ENCODE peak calls at places on chromosome 17, in ten cellular contexts. One of them, this sample, is unnamed.

GRCh38 chr17:77145635-77146632 is 5.2 kb downstream of the SEC14L1 start:
- DNase-seq in stimulated activated CD8-positive, alpha-beta memory T cell treated with anti-CD3 and anti-CD28 coated beads, Interleukin-2, amount 100 ng/mL, for 48 hours: no peak
- DNase-seq in NCI-H82: no peak
- DNase-seq in hippocampal formation: peak
- DNase-seq in fibroblast of villous mesenchyme: peak
- DNase-seq in hepatic stellate cell: peak
- DNase-seq in iris pigment epithelial cell: peak
- DNase-seq in non-pigmented ciliary epithelial cell: no peak
- DNase-seq in NCI-H345: no peak
- DNase-seq in fibroblast of the aortic adventitia: peak
- DNase-seq in this sample: no peak

GRCh38 chr17:30263552-30264333 is 28.0 kb downstream of the BLMH start:
- DNase-seq in stimulated activated CD8-positive, alpha-beta memory T cell treated with anti-CD3 and anti-CD28 coated beads, Interleukin-2, amount 100 ng/mL, for 48 hours: no peak
- DNase-seq in NCI-H345: no peak
- DNase-seq in hippocampal formation: no peak
- DNase-seq in NCI-H82: no peak
- DNase-seq in iris pigment epithelial cell: peak
- DNase-seq in fibroblast of villous mesenchyme: no peak
- DNase-seq in fibroblast of the aortic adventitia: peak
- DNase-seq in non-pigmented ciliary epithelial cell: peak
- DNase-seq in hepatic stellate cell: peak
- DNase-seq in this sample: no peak

GRCh38 chr17:16269658-16270057 is 52.6 kb downstream of the PIGL start:
- DNase-seq in fibroblast of the aortic adventitia: peak
- DNase-seq in NCI-H82: no peak
- DNase-seq in hepatic stellate cell: peak
- DNase-seq in non-pigmented ciliary epithelial cell: no peak
- DNase-seq in stimulated activated CD8-positive, alpha-beta memory T cell treated with anti-CD3 and anti-CD28 coated beads, Interleukin-2, amount 100 ng/mL, for 48 hours: no peak
- DNase-seq in NCI-H345: no peak
- DNase-seq in iris pigment epithelial cell: peak
- DNase-seq in fibroblast of villous mesenchyme: peak
- DNase-seq in hippocampal formation: no peak
- DNase-seq in this sample: no peak

GRCh38 chr17:34892864-34893263 is 68.4 kb downstream of the CCT6B start:
- DNase-seq in stimulated activated CD8-positive, alpha-beta memory T cell treated with anti-CD3 and anti-CD28 coated beads, Interleukin-2, amount 100 ng/mL, for 48 hours: peak
- DNase-seq in iris pigment epithelial cell: peak
- DNase-seq in NCI-H345: peak
- DNase-seq in fibroblast of the aortic adventitia: no peak
- DNase-seq in NCI-H82: peak
- DNase-seq in non-pigmented ciliary epithelial cell: no peak
- DNase-seq in fibroblast of villous mesenchyme: no peak
- DNase-seq in hepatic stellate cell: peak
- DNase-seq in hippocampal formation: peak
- DNase-seq in this sample: no peak

GRCh38 chr17:56629450-56630187 is 36.1 kb downstream of the NOG start:
- DNase-seq in iris pigment epithelial cell: peak
- DNase-seq in NCI-H82: peak
- DNase-seq in fibroblast of villous mesenchyme: peak
- DNase-seq in stimulated activated CD8-positive, alpha-beta memory T cell treated with anti-CD3 and anti-CD28 coated beads, Interleukin-2, amount 100 ng/mL, for 48 hours: no peak
- DNase-seq in fibroblast of the aortic adventitia: peak
- DNase-seq in hepatic stellate cell: peak
- DNase-seq in non-pigmented ciliary epithelial cell: no peak
- DNase-seq in NCI-H345: no peak
- DNase-seq in hippocampal formation: no peak
- DNase-seq in this sample: peak

GRCh38 chr17:83010323-83011200 is 68.8 kb upstream of the METRNL start:
- DNase-seq in iris pigment epithelial cell: peak
- DNase-seq in stimulated activated CD8-positive, alpha-beta memory T cell treated with anti-CD3 and anti-CD28 coated beads, Interleukin-2, amount 100 ng/mL, for 48 hours: no peak
- DNase-seq in hepatic stellate cell: no peak
- DNase-seq in NCI-H82: no peak
- DNase-seq in hippocampal formation: no peak
- DNase-seq in fibroblast of the aortic adventitia: no peak
- DNase-seq in NCI-H345: no peak
- DNase-seq in fibroblast of villous mesenchyme: no peak
- DNase-seq in non-pigmented ciliary epithelial cell: no peak
- DNase-seq in this sample: no peak

GRCh38 chr17:81412490-81413093 is 17.3 kb downstream of the BAHCC1 start:
- DNase-seq in fibroblast of villous mesenchyme: peak
- DNase-seq in stimulated activated CD8-positive, alpha-beta memory T cell treated with anti-CD3 and anti-CD28 coated beads, Interleukin-2, amount 100 ng/mL, for 48 hours: peak
- DNase-seq in NCI-H82: no peak
- DNase-seq in iris pigment epithelial cell: peak
- DNase-seq in NCI-H345: no peak
- DNase-seq in non-pigmented ciliary epithelial cell: no peak
- DNase-seq in hepatic stellate cell: no peak
- DNase-seq in hippocampal formation: no peak
- DNase-seq in fibroblast of the aortic adventitia: no peak
- DNase-seq in this sample: no peak

GRCh38 chr17:63978266-63979200 is 5.8 kb upstream of the SCN4A start:
- DNase-seq in hepatic stellate cell: no peak
- DNase-seq in NCI-H345: no peak
- DNase-seq in iris pigment epithelial cell: no peak
- DNase-seq in non-pigmented ciliary epithelial cell: no peak
- DNase-seq in stimulated activated CD8-positive, alpha-beta memory T cell treated with anti-CD3 and anti-CD28 coated beads, Interleukin-2, amount 100 ng/mL, for 48 hours: no peak
- DNase-seq in hippocampal formation: no peak
- DNase-seq in NCI-H82: no peak
- DNase-seq in fibroblast of villous mesenchyme: no peak
- DNase-seq in fibroblast of the aortic adventitia: no peak
- DNase-seq in this sample: no peak

GRCh38 chr17:17495448-17496188 is 577 bp downstream of the RASD1 start:
- DNase-seq in NCI-H345: no peak
- DNase-seq in hippocampal formation: no peak
- DNase-seq in non-pigmented ciliary epithelial cell: no peak
- DNase-seq in fibroblast of the aortic adventitia: peak
- DNase-seq in NCI-H82: peak
- DNase-seq in stimulated activated CD8-positive, alpha-beta memory T cell treated with anti-CD3 and anti-CD28 coated beads, Interleukin-2, amount 100 ng/mL, for 48 hours: no peak
- DNase-seq in iris pigment epithelial cell: peak
- DNase-seq in fibroblast of villous mesenchyme: peak
- DNase-seq in hepatic stellate cell: no peak
- DNase-seq in this sample: no peak

GRCh38 chr17:77830816-77831490 is 127.5 kb upstream of the TNRC6C start:
- DNase-seq in hepatic stellate cell: no peak
- DNase-seq in non-pigmented ciliary epithelial cell: no peak
- DNase-seq in stimulated activated CD8-positive, alpha-beta memory T cell treated with anti-CD3 and anti-CD28 coated beads, Interleukin-2, amount 100 ng/mL, for 48 hours: no peak
- DNase-seq in iris pigment epithelial cell: no peak
- DNase-seq in fibroblast of villous mesenchyme: no peak
- DNase-seq in hippocampal formation: no peak
- DNase-seq in NCI-H345: no peak
- DNase-seq in fibroblast of the aortic adventitia: no peak
- DNase-seq in NCI-H82: no peak
- DNase-seq in this sample: no peak

GRCh38 chr17:39205112-39205526 is 5.0 kb downstream of the RPL19 start:
- DNase-seq in NCI-H82: peak
- DNase-seq in fibroblast of villous mesenchyme: no peak
- DNase-seq in stimulated activated CD8-positive, alpha-beta memory T cell treated with anti-CD3 and anti-CD28 coated beads, Interleukin-2, amount 100 ng/mL, for 48 hours: no peak
- DNase-seq in non-pigmented ciliary epithelial cell: no peak
- DNase-seq in NCI-H345: no peak
- DNase-seq in fibroblast of the aortic adventitia: no peak
- DNase-seq in iris pigment epithelial cell: no peak
- DNase-seq in hippocampal formation: no peak
- DNase-seq in hepatic stellate cell: no peak
- DNase-seq in this sample: no peak

GRCh38 chr17:14197582-14197981 is 39.1 kb downstream of the CDRT15 start:
- DNase-seq in non-pigmented ciliary epithelial cell: no peak
- DNase-seq in hepatic stellate cell: no peak
- DNase-seq in fibroblast of the aortic adventitia: no peak
- DNase-seq in stimulated activated CD8-positive, alpha-beta memory T cell treated with anti-CD3 and anti-CD28 coated beads, Interleukin-2, amount 100 ng/mL, for 48 hours: peak
- DNase-seq in fibroblast of villous mesenchyme: no peak
- DNase-seq in iris pigment epithelial cell: no peak
- DNase-seq in NCI-H345: no peak
- DNase-seq in NCI-H82: no peak
- DNase-seq in hippocampal formation: no peak
- DNase-seq in this sample: no peak

GRCh38 chr17:37493249-37494027 is 3.7 kb downstream of the DUSP14 start:
- DNase-seq in NCI-H345: no peak
- DNase-seq in fibroblast of the aortic adventitia: peak
- DNase-seq in stimulated activated CD8-positive, alpha-beta memory T cell treated with anti-CD3 and anti-CD28 coated beads, Interleukin-2, amount 100 ng/mL, for 48 hours: no peak
- DNase-seq in hepatic stellate cell: peak
- DNase-seq in fibroblast of villous mesenchyme: peak
- DNase-seq in NCI-H82: no peak
- DNase-seq in non-pigmented ciliary epithelial cell: peak
- DNase-seq in iris pigment epithelial cell: peak
- DNase-seq in hippocampal formation: no peak
- DNase-seq in this sample: peak

GRCh38 chr17:36935681-36936454 is 1.4 kb upstream of the LHX1 start:
- DNase-seq in hippocampal formation: no peak
- DNase-seq in stimulated activated CD8-positive, alpha-beta memory T cell treated with anti-CD3 and anti-CD28 coated beads, Interleukin-2, amount 100 ng/mL, for 48 hours: no peak
- DNase-seq in NCI-H82: peak
- DNase-seq in fibroblast of villous mesenchyme: no peak
- DNase-seq in iris pigment epithelial cell: no peak
- DNase-seq in fibroblast of the aortic adventitia: no peak
- DNase-seq in non-pigmented ciliary epithelial cell: no peak
- DNase-seq in NCI-H345: no peak
- DNase-seq in hepatic stellate cell: no peak
- DNase-seq in this sample: no peak

GRCh38 chr17:45222273-45222993 is 748 bp downstream of the FMNL1 start:
- DNase-seq in iris pigment epithelial cell: no peak
- DNase-seq in stimulated activated CD8-positive, alpha-beta memory T cell treated with anti-CD3 and anti-CD28 coated beads, Interleukin-2, amount 100 ng/mL, for 48 hours: peak
- DNase-seq in fibroblast of the aortic adventitia: no peak
- DNase-seq in fibroblast of villous mesenchyme: no peak
- DNase-seq in NCI-H82: no peak
- DNase-seq in hepatic stellate cell: no peak
- DNase-seq in hippocampal formation: no peak
- DNase-seq in non-pigmented ciliary epithelial cell: no peak
- DNase-seq in NCI-H345: no peak
- DNase-seq in this sample: no peak

GRCh38 chr17:78159575-78160158 is 8.7 kb upstream of the SYNGR2 start:
- DNase-seq in non-pigmented ciliary epithelial cell: no peak
- DNase-seq in hepatic stellate cell: no peak
- DNase-seq in fibroblast of the aortic adventitia: peak
- DNase-seq in NCI-H82: no peak
- DNase-seq in hippocampal formation: no peak
- DNase-seq in iris pigment epithelial cell: peak
- DNase-seq in stimulated activated CD8-positive, alpha-beta memory T cell treated with anti-CD3 and anti-CD28 coated beads, Interleukin-2, amount 100 ng/mL, for 48 hours: no peak
- DNase-seq in NCI-H345: no peak
- DNase-seq in fibroblast of villous mesenchyme: peak
- DNase-seq in this sample: peak

GRCh38 chr17:64779344-64780095 is 117.4 kb upstream of the SMURF2 start:
- DNase-seq in stimulated activated CD8-positive, alpha-beta memory T cell treated with anti-CD3 and anti-CD28 coated beads, Interleukin-2, amount 100 ng/mL, for 48 hours: no peak
- DNase-seq in NCI-H345: no peak
- DNase-seq in NCI-H82: no peak
- DNase-seq in fibroblast of the aortic adventitia: no peak
- DNase-seq in iris pigment epithelial cell: no peak
- DNase-seq in fibroblast of villous mesenchyme: no peak
- DNase-seq in hepatic stellate cell: no peak
- DNase-seq in non-pigmented ciliary epithelial cell: no peak
- DNase-seq in hippocampal formation: no peak
- DNase-seq in this sample: no peak

GRCh38 chr17:30396612-30397011 is 17.9 kb downstream of the CPD start:
- DNase-seq in iris pigment epithelial cell: no peak
- DNase-seq in stimulated activated CD8-positive, alpha-beta memory T cell treated with anti-CD3 and anti-CD28 coated beads, Interleukin-2, amount 100 ng/mL, for 48 hours: no peak
- DNase-seq in NCI-H82: no peak
- DNase-seq in hepatic stellate cell: no peak
- DNase-seq in hippocampal formation: no peak
- DNase-seq in NCI-H345: no peak
- DNase-seq in fibroblast of the aortic adventitia: no peak
- DNase-seq in non-pigmented ciliary epithelial cell: no peak
- DNase-seq in fibroblast of villous mesenchyme: no peak
- DNase-seq in this sample: no peak

GRCh38 chr17:35479271-35479670 is 30.7 kb upstream of the SLFN13 start:
- DNase-seq in fibroblast of villous mesenchyme: no peak
- DNase-seq in NCI-H345: no peak
- DNase-seq in iris pigment epithelial cell: no peak
- DNase-seq in hepatic stellate cell: no peak
- DNase-seq in NCI-H82: no peak
- DNase-seq in fibroblast of the aortic adventitia: no peak
- DNase-seq in non-pigmented ciliary epithelial cell: no peak
- DNase-seq in hippocampal formation: no peak
- DNase-seq in stimulated activated CD8-positive, alpha-beta memory T cell treated with anti-CD3 and anti-CD28 coated beads, Interleukin-2, amount 100 ng/mL, for 48 hours: no peak
- DNase-seq in this sample: no peak

GRCh38 chr17:32104158-32104557 is 38.1 kb upstream of the RHOT1 start:
- DNase-seq in hippocampal formation: no peak
- DNase-seq in iris pigment epithelial cell: no peak
- DNase-seq in stimulated activated CD8-positive, alpha-beta memory T cell treated with anti-CD3 and anti-CD28 coated beads, Interleukin-2, amount 100 ng/mL, for 48 hours: no peak
- DNase-seq in NCI-H82: no peak
- DNase-seq in NCI-H345: no peak
- DNase-seq in fibroblast of villous mesenchyme: no peak
- DNase-seq in non-pigmented ciliary epithelial cell: no peak
- DNase-seq in fibroblast of the aortic adventitia: no peak
- DNase-seq in hepatic stellate cell: no peak
- DNase-seq in this sample: no peak

GRCh38 chr17:61468263-61468907 is 16.2 kb downstream of the TBX4 start:
- DNase-seq in NCI-H82: no peak
- DNase-seq in stimulated activated CD8-positive, alpha-beta memory T cell treated with anti-CD3 and anti-CD28 coated beads, Interleukin-2, amount 100 ng/mL, for 48 hours: no peak
- DNase-seq in hepatic stellate cell: no peak
- DNase-seq in NCI-H345: no peak
- DNase-seq in non-pigmented ciliary epithelial cell: no peak
- DNase-seq in fibroblast of villous mesenchyme: peak
- DNase-seq in hippocampal formation: no peak
- DNase-seq in iris pigment epithelial cell: peak
- DNase-seq in fibroblast of the aortic adventitia: no peak
- DNase-seq in this sample: no peak

GRCh38 chr17:48002920-48003685 is 32.2 kb downstream of the CDK5RAP3 start:
- DNase-seq in fibroblast of the aortic adventitia: no peak
- DNase-seq in hepatic stellate cell: no peak
- DNase-seq in NCI-H345: peak
- DNase-seq in fibroblast of villous mesenchyme: no peak
- DNase-seq in non-pigmented ciliary epithelial cell: no peak
- DNase-seq in iris pigment epithelial cell: peak
- DNase-seq in hippocampal formation: no peak
- DNase-seq in stimulated activated CD8-positive, alpha-beta memory T cell treated with anti-CD3 and anti-CD28 coated beads, Interleukin-2, amount 100 ng/mL, for 48 hours: no peak
- DNase-seq in NCI-H82: peak
- DNase-seq in this sample: no peak

GRCh38 chr17:61635913-61636432 is 45.0 kb upstream of the NACA2 start:
- DNase-seq in stimulated activated CD8-positive, alpha-beta memory T cell treated with anti-CD3 and anti-CD28 coated beads, Interleukin-2, amount 100 ng/mL, for 48 hours: peak
- DNase-seq in hippocampal formation: no peak
- DNase-seq in hepatic stellate cell: no peak
- DNase-seq in fibroblast of villous mesenchyme: peak
- DNase-seq in NCI-H345: peak
- DNase-seq in fibroblast of the aortic adventitia: peak
- DNase-seq in NCI-H82: peak
- DNase-seq in non-pigmented ciliary epithelial cell: peak
- DNase-seq in iris pigment epithelial cell: peak
- DNase-seq in this sample: peak

GRCh38 chr17:40180694-40181093 is 3.4 kb downstream of the RAPGEFL1 start:
- DNase-seq in non-pigmented ciliary epithelial cell: no peak
- DNase-seq in iris pigment epithelial cell: no peak
- DNase-seq in hippocampal formation: no peak
- DNase-seq in fibroblast of the aortic adventitia: no peak
- DNase-seq in NCI-H345: no peak
- DNase-seq in fibroblast of villous mesenchyme: no peak
- DNase-seq in NCI-H82: no peak
- DNase-seq in stimulated activated CD8-positive, alpha-beta memory T cell treated with anti-CD3 and anti-CD28 coated beads, Interleukin-2, amount 100 ng/mL, for 48 hours: no peak
- DNase-seq in hepatic stellate cell: no peak
- DNase-seq in this sample: no peak

GRCh38 chr17:918102-918740 is 61.4 kb downstream of the NXN start:
- DNase-seq in iris pigment epithelial cell: no peak
- DNase-seq in fibroblast of the aortic adventitia: no peak
- DNase-seq in fibroblast of villous mesenchyme: no peak
- DNase-seq in hippocampal formation: no peak
- DNase-seq in hepatic stellate cell: no peak
- DNase-seq in NCI-H82: no peak
- DNase-seq in stimulated activated CD8-positive, alpha-beta memory T cell treated with anti-CD3 and anti-CD28 coated beads, Interleukin-2, amount 100 ng/mL, for 48 hours: no peak
- DNase-seq in non-pigmented ciliary epithelial cell: no peak
- DNase-seq in NCI-H345: no peak
- DNase-seq in this sample: no peak

GRCh38 chr17:75856062-75856681 is 1.0 kb upstream of the WBP2 start:
- DNase-seq in iris pigment epithelial cell: no peak
- DNase-seq in fibroblast of the aortic adventitia: peak
- DNase-seq in NCI-H82: peak
- DNase-seq in NCI-H345: peak
- DNase-seq in hippocampal formation: no peak
- DNase-seq in hepatic stellate cell: peak
- DNase-seq in stimulated activated CD8-positive, alpha-beta memory T cell treated with anti-CD3 and anti-CD28 coated beads, Interleukin-2, amount 100 ng/mL, for 48 hours: no peak
- DNase-seq in non-pigmented ciliary epithelial cell: no peak
- DNase-seq in fibroblast of villous mesenchyme: no peak
- DNase-seq in this sample: no peak

GRCh38 chr17:29838961-29839360 is 91.1 kb downstream of the SSH2 start:
- DNase-seq in fibroblast of villous mesenchyme: no peak
- DNase-seq in hippocampal formation: no peak
- DNase-seq in non-pigmented ciliary epithelial cell: no peak
- DNase-seq in hepatic stellate cell: no peak
- DNase-seq in NCI-H345: no peak
- DNase-seq in fibroblast of the aortic adventitia: no peak
- DNase-seq in NCI-H82: peak
- DNase-seq in iris pigment epithelial cell: peak
- DNase-seq in stimulated activated CD8-positive, alpha-beta memory T cell treated with anti-CD3 and anti-CD28 coated beads, Interleukin-2, amount 100 ng/mL, for 48 hours: no peak
- DNase-seq in this sample: no peak

GRCh38 chr17:35069311-35069710 is 5.8 kb upstream of the RFFL start:
- DNase-seq in stimulated activated CD8-positive, alpha-beta memory T cell treated with anti-CD3 and anti-CD28 coated beads, Interleukin-2, amount 100 ng/mL, for 48 hours: no peak
- DNase-seq in NCI-H82: no peak
- DNase-seq in fibroblast of the aortic adventitia: peak
- DNase-seq in fibroblast of villous mesenchyme: no peak
- DNase-seq in NCI-H345: no peak
- DNase-seq in iris pigment epithelial cell: peak
- DNase-seq in non-pigmented ciliary epithelial cell: no peak
- DNase-seq in hepatic stellate cell: peak
- DNase-seq in hippocampal formation: no peak
- DNase-seq in this sample: no peak